ENCODE peak calls at places on chromosome 1, in four cellular contexts. F, W, O and J are unnamed samples.

GRCh38 chr1:113811353-113811887 is 856 bp downstream of the RSBN1 start:
- DNase-seq in F (peak), W (no peak), O (peak), J (no peak)

GRCh38 chr1:145884675-145885074 is 991 bp downstream of the ANKRD35 start:
- DNase-seq in F (no peak), W (no peak), O (no peak), J (no peak)

GRCh38 chr1:156480411-156481192 is 20.0 kb downstream of the MEF2D start:
- DNase-seq in F (peak), W (no peak), O (no peak), J (no peak)

GRCh38 chr1:33327587-33328325 is 6.9 kb upstream of the A3GALT2 start:
- DNase-seq in F (no peak), W (no peak), O (no peak), J (no peak)

GRCh38 chr1:169891539-169891885 is 2.2 kb downstream of the SCYL3 start:
- DNase-seq in F (no peak), W (no peak), O (no peak), J (no peak)

GRCh38 chr1:207998691-207999090 is 87.8 kb upstream of the CD34 start:
- DNase-seq in F (no peak), W (no peak), O (no peak), J (no peak)

GRCh38 chr1:34899471-34899870 is 30.0 kb downstream of the DLGAP3 start:
- DNase-seq in F (no peak), W (no peak), O (no peak), J (no peak)

GRCh38 chr1:44828841-44829440 is 14.1 kb downstream of the PTCH2 start:
- DNase-seq in F (no peak), W (no peak), O (no peak), J (no peak)

GRCh38 chr1:53547321-53547720 is 88.1 kb downstream of the DMRTB1 start:
- DNase-seq in F (no peak), W (no peak), O (no peak), J (no peak)

GRCh38 chr1:162136760-162137537 is 67.5 kb downstream of the NOS1AP start:
- DNase-seq in F (no peak), W (no peak), O (peak), J (no peak)

GRCh38 chr1:203839081-203839480 is 22.3 kb upstream of the SNRPE start:
- DNase-seq in F (no peak), W (no peak), O (no peak), J (no peak)

DNA sequence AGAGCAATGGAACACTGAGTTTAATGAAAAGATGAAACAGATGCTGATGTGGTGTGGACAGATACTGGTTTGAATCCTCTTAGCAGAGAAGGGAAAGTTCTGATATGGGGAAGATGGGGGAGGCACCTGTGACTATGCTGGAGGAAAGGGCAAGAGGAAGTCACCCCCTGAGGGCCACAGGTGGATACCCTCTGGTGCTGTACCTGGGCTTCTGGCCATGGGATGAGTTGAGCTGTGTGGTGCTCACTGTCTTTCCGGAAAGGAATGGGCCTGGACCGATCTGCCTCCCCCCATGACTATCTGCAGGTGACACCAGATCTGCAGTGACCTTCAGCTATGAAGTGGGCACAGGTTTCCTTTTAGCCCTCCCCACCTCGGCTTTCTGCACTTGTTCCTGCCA is 52.4 kb downstream of the IER5 start:
- DNase-seq in F (no peak), W (no peak), O (no peak), J (no peak)
- TF ChIP-seq SP1 in F (no peak), W (no peak), O (no peak), J (no peak)

DNA sequence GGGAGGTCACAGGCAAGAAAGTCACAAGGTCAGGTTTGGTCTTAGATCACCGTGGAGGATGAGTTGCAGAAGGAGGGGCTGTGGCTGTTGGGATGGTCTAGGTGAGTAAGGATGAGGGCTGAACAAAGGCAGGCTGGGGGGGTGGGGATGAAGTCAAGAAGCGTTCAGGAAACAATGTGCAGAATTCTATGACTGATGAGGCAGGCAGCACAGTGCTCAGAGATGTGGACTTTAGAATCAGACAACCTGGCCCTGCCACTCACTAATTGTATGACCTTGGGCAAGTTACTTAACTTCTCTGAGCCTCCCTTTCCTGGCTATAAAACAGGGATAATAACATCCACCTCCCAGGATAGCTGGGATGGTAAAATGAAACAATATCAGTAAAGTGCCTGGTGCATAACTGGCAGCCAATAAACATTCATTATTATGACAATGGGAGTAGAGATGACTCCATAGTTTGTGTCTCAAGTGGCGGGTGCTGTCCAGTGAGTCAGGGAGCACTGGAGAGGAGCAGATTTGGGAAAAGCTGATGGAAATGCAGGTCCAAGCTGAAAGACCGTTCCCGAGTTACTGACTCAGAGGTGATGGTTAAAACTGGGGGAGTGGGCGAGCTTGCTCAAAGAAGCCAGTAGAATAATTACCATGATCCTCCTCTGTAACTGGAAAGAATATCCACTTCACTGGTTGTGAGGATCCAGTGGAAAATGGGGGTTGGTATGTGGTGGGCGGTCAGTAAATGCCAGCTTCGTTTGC is 2.1 kb downstream of the TIE1 start:
- DNase-seq in F (no peak), W (no peak), O (peak), J (no peak)
- TF ChIP-seq BRCA1 in F (no peak), W (no peak), O (no peak), J (no peak)

GRCh38 chr1:167166703-167167100 is 54.0 kb upstream of the POU2F1 start:
- DNase-seq in F (no peak), W (no peak), O (no peak), J (no peak)

GRCh38 chr1:167165219-167165618 is 55.5 kb upstream of the POU2F1 start:
- DNase-seq in F (no peak), W (no peak), O (no peak), J (no peak)

GRCh38 chr1:167168424-167168823 is 52.3 kb upstream of the POU2F1 start:
- DNase-seq in F (no peak), W (no peak), O (no peak), J (no peak)

GRCh38 chr1:167169642-167170041 is 51.0 kb upstream of the POU2F1 start:
- DNase-seq in F (no peak), W (no peak), O (no peak), J (no peak)

GRCh38 chr1:167165948-167166702 is 54.6 kb upstream of the POU2F1 start:
- DNase-seq in F (no peak), W (no peak), O (no peak), J (peak)
- TF ChIP-seq SP1 in F (no peak), W (no peak), O (no peak), J (peak)

GRCh38 chr1:27876341-27877114 is 4.2 kb downstream of the THEMIS2 start:
- DNase-seq in F (no peak), W (no peak), O (no peak), J (no peak)
- TF ChIP-seq BRCA1 in F (no peak), W (no peak), O (no peak), J (no peak)

DNA sequence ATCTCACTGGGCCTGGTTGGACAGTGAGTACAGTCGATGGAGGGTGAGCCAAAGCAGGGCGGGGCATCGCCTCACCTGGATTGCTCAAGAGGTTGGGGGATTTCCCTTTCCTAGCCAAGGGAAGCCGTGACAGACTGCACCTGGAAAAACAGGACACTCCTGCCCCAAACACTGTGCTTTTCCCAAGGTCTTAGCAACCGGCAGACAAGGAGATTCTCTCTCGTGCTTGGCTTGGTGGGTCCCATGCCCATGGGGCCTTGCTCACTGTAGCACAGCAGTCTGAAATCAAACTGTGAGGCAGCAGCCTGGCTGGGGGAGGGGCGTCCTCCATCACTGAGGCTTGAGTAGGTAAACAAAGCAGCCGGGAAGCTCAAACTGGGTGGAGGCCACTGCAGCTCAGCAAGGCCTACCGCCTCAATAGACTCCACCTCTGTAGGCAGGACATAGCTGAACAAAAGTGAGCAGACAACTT is 11.3 kb downstream of the C1orf105 start:
- DNase-seq in F (no peak), W (no peak), O (peak), J (no peak)
- TF ChIP-seq SP1 in F (no peak), W (no peak), O (no peak), J (no peak)

GRCh38 chr1:36157115-36157903 is 1.3 kb downstream of the MAP7D1 start:
- DNase-seq in F (no peak), W (no peak), O (no peak), J (no peak)
- TF ChIP-seq BRCA1 in F (no peak), W (no peak), O (no peak), J (no peak)

DNA sequence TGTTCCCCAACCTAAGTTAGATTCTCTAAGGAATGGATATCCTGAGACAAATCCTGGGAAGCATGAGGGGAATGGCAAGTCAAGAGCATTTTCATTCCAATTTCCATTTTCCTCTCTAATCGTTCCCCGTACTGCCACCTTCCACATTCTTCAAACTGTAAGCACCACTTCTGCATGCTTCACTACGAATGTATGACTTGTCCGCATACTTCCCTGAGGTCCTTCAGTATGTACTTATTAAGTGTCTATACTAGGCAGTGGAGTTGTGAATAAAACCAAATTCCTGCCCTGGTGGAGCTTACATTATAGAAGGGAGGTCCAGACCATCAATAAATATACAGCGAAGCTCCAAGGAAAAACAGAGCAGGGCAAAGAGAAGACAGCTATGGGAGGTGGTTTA is 154.8 kb downstream of the GREM2 start:
- DNase-seq in F (no peak), W (no peak), O (no peak), J (no peak)
- TF ChIP-seq SP1 in F (no peak), W (no peak), O (no peak), J (no peak)